ENCODE peak calls at places on chromosomes 11 and 22, in seven cellular contexts. P, Y, F, M, C, K and Q are unnamed samples.

GRCh38 chr22:17115927-17116326 is 5.2 kb downstream of the TMEM121B start:
- DNase-seq in P (no peak), M (no peak), F (no peak), C (no peak), Y (no peak), K (no peak), Q (no peak)

GRCh38 chr22:46619830-46620501 is at the start of gene GRAMD4:
- DNase-seq in C (no peak), M (peak), Y (no peak), P (no peak), K (no peak), F (no peak), Q (no peak)

GRCh38 chr22:45976351-45977002 is 485 bp downstream of the WNT7B start:
- DNase-seq in K (peak), C (no peak), Y (no peak), M (peak), P (no peak), F (no peak), Q (no peak)

GRCh38 chr22:37803195-37803635 is 4.5 kb upstream of the GCAT start:
- DNase-seq in M (no peak), K (peak), F (no peak), P (no peak), C (no peak), Y (no peak), Q (no peak)

GRCh38 chr11:65410936-65411680 is 11.5 kb upstream of the NEAT1 start:
- DNase-seq in K (no peak), C (no peak), M (no peak), F (no peak), Y (no peak), P (peak), Q (peak)

GRCh38 chr11:117071344-117071787 is 26.9 kb downstream of the SIK3 start:
- DNase-seq in C (no peak), Y (no peak), F (no peak), M (no peak), K (peak), P (peak), Q (no peak)

GRCh38 chr11:77149716-77150392 is 21.8 kb downstream of the MYO7A start:
- DNase-seq in K (no peak), Y (no peak), F (no peak), C (no peak), M (no peak), P (no peak), Q (no peak)

GRCh38 chr11:122162095-122162494 is 46.1 kb upstream of the BLID start:
- DNase-seq in F (no peak), P (no peak), Y (no peak), K (no peak), M (peak), C (no peak), Q (no peak)

GRCh38 chr11:1160231-1161101 is 2.7 kb downstream of the MUC5AC start:
- DNase-seq in P (peak), Y (no peak), M (no peak), F (no peak), K (no peak), C (no peak), Q (no peak)

GRCh38 chr11:76280882-76281557 is 74.7 kb upstream of the WNT11 start:
- DNase-seq in C (no peak), Y (no peak), P (no peak), M (no peak), K (no peak), F (no peak), Q (no peak)

GRCh38 chr22:19850482-19851109 is 4.1 kb downstream of the GNB1L start:
- DNase-seq in P (no peak), F (no peak), Y (peak), M (no peak), K (no peak), C (no peak), Q (no peak)